ENCODE peak calls at places on chromosomes 3 and 15, in ten cellular contexts. S is CD4-positive, alpha-beta memory T cell; G is lower lobe of right lung; Z is fibroblast of lung; R is H1; F is pancreas; J is CD8-positive, alpha-beta memory T cell; O is naive thymus-derived CD4-positive, alpha-beta T cell; L is mesendoderm; E is HL-60. C is an unnamed sample. For H3K27me3, the result is how much of the 10 kb centered on the place peaks cover.

GRCh38 chr15:89107984-89108383 is 19.7 kb downstream of the ABHD2 start:
- DNase-seq in J (no peak), S (no peak), R (no peak), E (no peak), L (no peak), O (no peak), F (no peak), G (no peak), Z (no peak), C (no peak)

GRCh38 chr3:14796403-14797077 is 22.2 kb upstream of the FGD5 start:
- DNase-seq in Z (no peak), O (no peak), F (no peak), J (no peak), L (no peak), R (no peak), S (no peak), G (no peak), E (no peak), C (no peak)

GRCh38 chr3:129554356-129555120 is 11.6 kb downstream of the H1-8 start:
- DNase-seq in J (no peak), E (peak), Z (peak), F (no peak), O (no peak), G (no peak), R (no peak), L (no peak), S (no peak), C (no peak)

GRCh38 chr3:10012106-10012505 is 14.1 kb upstream of the FANCD2 start:
- DNase-seq in J (no peak), R (no peak), S (no peak), E (no peak), Z (no peak), F (no peak), O (no peak), G (no peak), L (no peak), C (no peak)

GRCh38 chr3:148861277-148861869 is 3.7 kb upstream of the CPA3 start:
- DNase-seq in G (no peak), S (no peak), F (no peak), O (no peak), E (peak), J (no peak), Z (peak), L (peak), R (no peak), C (no peak)

GRCh38 chr15:101447561-101448071 is 41.9 kb downstream of the PCSK6 start:
- DNase-seq in G (no peak), Z (no peak), S (no peak), E (no peak), O (no peak), L (no peak), F (no peak), J (no peak), R (no peak), C (peak)

GRCh38 chr3:196096382-196096953 is 14.6 kb upstream of the TFRC start:
- DNase-seq in O (no peak), J (no peak), F (peak), S (no peak), E (no peak), Z (no peak), G (no peak), R (no peak), L (no peak), C (no peak)

GRCh38 chr3:7682822-7683229 is 818.8 kb upstream of the LMCD1 start:
- DNase-seq in L (peak), F (no peak), S (no peak), J (no peak), R (no peak), G (peak), E (peak), O (no peak), Z (peak), C (no peak)

GRCh38 chr15:23860290-23860751 is 173.2 kb upstream of the NDN start:
- DNase-seq in O (no peak), Z (no peak), E (no peak), J (no peak), R (no peak), F (no peak), L (peak), S (no peak), G (no peak), C (no peak)

GRCh38 chr15:79505956-79506355 is 73.8 kb downstream of the MINAR1 start:
- DNase-seq in F (no peak), J (no peak), E (no peak), G (no peak), L (peak), S (no peak), Z (no peak), O (no peak), R (no peak), C (no peak)

GRCh38 chr3:114213669-114214541 is 23.5 kb downstream of the ZNF80 start:
- DNase-seq in E (peak), O (peak), G (peak), Z (peak), F (no peak), J (peak), R (no peak), L (peak), S (peak), C (no peak)

GRCh38 chr3:46705751-46706572 is 4.8 kb downstream of the TMIE start:
- DNase-seq in S (no peak), R (no peak), E (no peak), L (peak), J (no peak), F (peak), O (no peak), Z (peak), G (peak), C (no peak)

GRCh38 chr3:130894873-130895330 is 1.0 kb downstream of the ATP2C1 start:
- DNase-seq in F (no peak), Z (peak), J (no peak), G (no peak), E (no peak), S (no peak), R (no peak), O (no peak), L (peak), C (no peak)

GRCh38 chr3:86990734-86991481 is at the start of gene VGLL3:
- DNase-seq in S (no peak), E (no peak), L (peak), Z (peak), J (no peak), R (peak), O (no peak), F (peak), G (peak), C (no peak)

GRCh38 chr3:10395671-10396070 is 74.8 kb upstream of the SEC13 start:
- DNase-seq in E (no peak), J (peak), L (no peak), S (peak), R (no peak), G (no peak), F (peak), Z (no peak), O (no peak), C (no peak)

GRCh38 chr3:124131158-124132115 is 139.5 kb upstream of the ROPN1 start:
- DNase-seq in Z (no peak), F (no peak), O (no peak), E (no peak), S (no peak), R (no peak), L (no peak), J (no peak), G (no peak), C (no peak)

GRCh38 chr3:16124636-16125035 is 49.8 kb upstream of the GALNT15 start:
- DNase-seq in R (no peak), S (no peak), O (no peak), E (no peak), G (no peak), F (no peak), J (no peak), L (no peak), Z (peak), C (no peak)

GRCh38 chr3:51873876-51874275 is 1.5 kb downstream of the IQCF5 start:
- DNase-seq in F (no peak), G (no peak), S (no peak), R (no peak), L (no peak), Z (no peak), J (no peak), E (no peak), O (no peak), C (no peak)
- H3K27me3 ChIP-seq in F (under half), G (under half), S (under half), R (under half), L (under half), Z (under half), J (under half), E (under half), O (under half), C (under half)

GRCh38 chr3:155390361-155390760 is 96.9 kb upstream of the STRIT1 start:
- DNase-seq in E (no peak), L (no peak), J (no peak), S (no peak), G (no peak), Z (no peak), F (no peak), O (no peak), R (no peak), C (no peak)
- H3K27me3 ChIP-seq in E (under half), L (under half), J (under half), S (under half), G (under half), Z (under half), F (under half), O (under half), R (under half), C (under half)

GRCh38 chr15:91243806-91244205 is 143.7 kb downstream of the SV2B start:
- DNase-seq in E (peak), L (no peak), F (no peak), Z (no peak), R (no peak), S (no peak), J (no peak), O (no peak), G (no peak), C (no peak)
- H3K27me3 ChIP-seq in E (under half), L (under half), F (under half), Z (under half), R (under half), S (under half), J (under half), O (under half), G (under half), C (under half)

GRCh38 chr3:4825572-4826236 is 153.5 kb upstream of the BHLHE40 start:
- DNase-seq in Z (no peak), O (no peak), S (peak), G (peak), L (peak), F (no peak), J (no peak), E (no peak), R (no peak), C (no peak)
- H3K27me3 ChIP-seq in Z (under half), O (under half), S (under half), G (under half), L (under half), F (under half), J (under half), E (under half), R (under half), C (under half)

C was measured in dorsolateral prefrontal cortex.